ENCODE peak calls at places on chromosome 19, in nine cellular contexts. D, E, I, N, K, H, M, Q and Z are unnamed samples.

GRCh38 chr19:31991984-31992655 is 353.3 kb upstream of the ZNF507 start:
- DNase-seq in D (no peak), E (no peak), I (no peak), N (no peak), K (no peak), H (no peak), M (no peak), Q (peak; percentile 24), Z (no peak)

GRCh38 chr19:32373614-32374295 is 28.3 kb downstream of the ZNF507 start:
- DNase-seq in D (no peak), E (peak; percentile 32), I (peak; percentile 99), N (peak; percentile 97), K (no peak), H (peak; percentile 98), M (peak; percentile 29), Q (no peak), Z (peak; percentile 99)

GRCh38 chr19:47315125-47315821 is 5.6 kb downstream of the C5AR1 start:
- DNase-seq in D (peak; percentile 70), E (peak; percentile 81), I (peak; percentile 94), N (peak; percentile 96), K (peak; percentile 94), H (peak; percentile 91), M (no peak), Q (no peak), Z (peak; percentile 97)

GRCh38 chr19:38409631-38410133 is 6.8 kb downstream of the FAM98C start:
- DNase-seq in D (no peak), E (no peak), I (peak; percentile 66), N (peak; percentile 38), K (no peak), H (peak; percentile 38), M (no peak), Q (no peak), Z (peak; percentile 72)

GRCh38 chr19:17348700-17349099 is 11.3 kb downstream of the GTPBP3 start:
- DNase-seq in D (peak; percentile 40), E (peak; percentile 75), I (peak; percentile 69), N (peak; percentile 54), K (no peak), H (peak; percentile 78), M (no peak), Q (no peak), Z (peak; percentile 81)

GRCh38 chr19:38210458-38210987 is 13.5 kb downstream of the DPF1 start:
- DNase-seq in D (no peak), E (no peak), I (peak; percentile 22), N (no peak), K (no peak), H (peak; percentile 37), M (peak; percentile 67), Q (peak; percentile 84), Z (no peak)

GRCh38 chr19:31331536-31331935 is 17.7 kb downstream of the TSHZ3 start:
- DNase-seq in D (no peak), E (no peak), I (no peak), N (no peak), K (no peak), H (no peak), M (no peak), Q (no peak), Z (no peak)

GRCh38 chr19:41746593-41747227 is 8.6 kb upstream of the CEACAM6 start:
- DNase-seq in D (no peak), E (no peak), I (peak; percentile 57), N (peak; percentile 23), K (peak; percentile 49), H (peak; percentile 36), M (no peak), Q (no peak), Z (peak; percentile 60)

GRCh38 chr19:3849092-3849491 is 19.7 kb downstream of the ZFR2 start:
- DNase-seq in D (no peak), E (no peak), I (no peak), N (no peak), K (no peak), H (no peak), M (peak; percentile 44), Q (no peak), Z (peak; percentile 16)

GRCh38 chr19:3932931-3933810 is at the start of gene NMRK2:
- DNase-seq in D (no peak), E (no peak), I (no peak), N (no peak), K (no peak), H (no peak), M (peak; percentile 77), Q (peak; percentile 77), Z (no peak)

GRCh38 chr19:17305517-17306284 is at the start of gene MRPL34:
- DNase-seq in D (peak; percentile 89), E (peak; percentile 93), I (peak; percentile 99), N (peak; percentile 99), K (peak; percentile 99), H (peak; percentile 99), M (peak; percentile 98), Q (peak; percentile 97), Z (peak; percentile 99)

GRCh38 chr19:31181535-31181934 is 167.7 kb downstream of the TSHZ3 start:
- DNase-seq in D (no peak), E (no peak), I (no peak), N (no peak), K (peak; percentile 43), H (no peak), M (no peak), Q (no peak), Z (no peak)

GRCh38 chr19:55341191-55342043 is 1.7 kb downstream of the KMT5C start:
- DNase-seq in D (no peak), E (peak; percentile 49), I (peak; percentile 47), N (peak; percentile 55), K (peak; percentile 92), H (peak; percentile 41), M (peak; percentile 78), Q (peak; percentile 90), Z (peak; percentile 59)

GRCh38 chr19:30640266-30640965 is 268.2 kb downstream of the ZNF536 start:
- DNase-seq in D (no peak), E (no peak), I (no peak), N (no peak), K (no peak), H (no peak), M (no peak), Q (no peak), Z (no peak)

GRCh38 chr19:36973021-36973843 is 57.1 kb downstream of the ZNF568 start:
- DNase-seq in D (peak; percentile 30), E (peak; percentile 78), I (peak; percentile 61), N (peak; percentile 46), K (peak; percentile 94), H (peak; percentile 80), M (peak; percentile 76), Q (peak; percentile 93), Z (peak; percentile 75)

GRCh38 chr19:52391135-52391534 is 6.5 kb upstream of the ZNF528 start:
- DNase-seq in D (no peak), E (no peak), I (no peak), N (no peak), K (no peak), H (no peak), M (no peak), Q (no peak), Z (no peak)

GRCh38 chr19:18636183-18636968 is 452 bp upstream of the KLHL26 start:
- DNase-seq in D (peak; percentile 89), E (peak; percentile 98), I (peak; percentile 93), N (peak; percentile 89), K (peak; percentile 100), H (peak; percentile 96), M (peak; percentile 98), Q (peak; percentile 93), Z (peak; percentile 97)
- H3K4me3 ChIP-seq in D (peak overlapping the region; percentile 95), E (peak overlapping the region; percentile 82), I (peak overlapping the region; percentile 86), N (peak overlapping the region; percentile 86), K (peak overlapping the region; percentile 18), H (peak overlapping the region; percentile 49), M (peak overlapping the region; percentile 53), Q (peak overlapping the region; percentile 13), Z (peak overlapping the region; percentile 74)

GRCh38 chr19:43699506-43700367 is 16.1 kb upstream of the IRGC start:
- DNase-seq in D (no peak), E (no peak), I (peak; percentile 33), N (peak; percentile 15), K (peak; percentile 86), H (peak; percentile 43), M (peak; percentile 48), Q (peak; percentile 90), Z (peak; percentile 40)
- TF ChIP-seq CTCF in D (no peak), E (no peak), I (no peak), N (peak; percentile 4), K (no peak), H (peak; percentile 21), M (no peak), Q (no peak), Z (no peak)

GRCh38 chr19:2398735-2399305 is 28.6 kb downstream of the TIMM13 start:
- DNase-seq in D (no peak), E (no peak), I (no peak), N (no peak), K (no peak), H (no peak), M (no peak), Q (no peak), Z (no peak)

GRCh38 chr19:2391118-2391725 is 31.2 kb downstream of the TMPRSS9 start:
- DNase-seq in D (no peak), E (no peak), I (peak; percentile 82), N (peak; percentile 40), K (no peak), H (peak; percentile 70), M (peak; percentile 66), Q (no peak), Z (peak; percentile 82)

GRCh38 chr19:2392366-2392765 is 32.3 kb downstream of the TMPRSS9 start:
- DNase-seq in D (no peak), E (no peak), I (no peak), N (no peak), K (no peak), H (no peak), M (no peak), Q (no peak), Z (no peak)

GRCh38 chr19:2394054-2394668 is 33.2 kb downstream of the TIMM13 start:
- DNase-seq in D (no peak), E (no peak), I (no peak), N (no peak), K (no peak), H (no peak), M (no peak), Q (no peak), Z (no peak)

GRCh38 chr19:2394669-2395292 is 32.6 kb downstream of the TIMM13 start:
- DNase-seq in D (no peak), E (no peak), I (no peak), N (no peak), K (no peak), H (no peak), M (no peak), Q (no peak), Z (no peak)
- H3K4me3 ChIP-seq in D (no peak overlapping the region), E (peak overlapping the region; percentile 29), I (no peak overlapping the region), N (no peak overlapping the region), K (no peak overlapping the region), H (no peak overlapping the region), M (no peak overlapping the region), Q (no peak overlapping the region), Z (no peak overlapping the region)

DNA sequence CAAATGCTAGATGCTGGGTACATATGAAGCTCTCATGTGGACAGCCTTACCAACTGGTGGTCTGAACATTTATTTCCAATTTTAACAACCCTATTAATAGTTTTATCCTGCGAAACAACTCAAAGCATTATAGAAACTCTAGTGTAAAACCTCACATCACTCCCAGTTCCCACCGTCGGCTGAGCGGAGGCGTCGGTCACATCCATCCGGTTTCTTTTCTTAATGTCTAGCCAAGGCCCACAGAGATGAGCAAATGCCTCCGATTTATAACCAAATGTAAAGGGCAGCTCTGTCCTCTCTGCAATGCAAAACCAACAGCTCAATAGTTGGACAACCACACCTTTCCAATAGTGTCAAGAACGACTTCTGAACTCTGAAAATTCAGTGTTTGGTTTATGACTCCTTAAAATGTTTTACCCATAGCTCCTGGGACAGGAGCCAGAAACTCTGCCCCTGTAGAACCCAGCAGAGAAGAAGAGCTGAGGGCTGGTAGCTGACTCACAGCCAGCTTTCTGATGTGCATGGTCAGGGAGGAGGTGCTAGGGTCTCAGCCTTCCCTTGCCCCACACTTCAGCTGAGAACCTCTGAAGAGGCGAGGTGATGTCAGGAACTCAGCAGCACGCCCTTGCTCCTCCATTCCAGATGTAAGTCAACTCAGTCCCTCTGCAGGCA is 90.2 kb upstream of the UQCRFS1 start:
- DNase-seq in D (no peak), E (peak; percentile 7), I (no peak), N (no peak), K (peak; percentile 48), H (no peak), M (no peak), Q (no peak), Z (no peak)
- TF ChIP-seq CTCF in D (no peak), E (no peak), I (no peak), N (no peak), K (no peak), H (no peak), M (no peak), Q (no peak), Z (no peak)